ENCODE peak calls at places on chromosomes 5 and 9, in six cellular contexts. K, H, O, F, Y and N are unnamed samples.

GRCh38 chr5:139636207-139636792 is 11.8 kb upstream of the CXXC5 start:
- DNase-seq in K (no peak), H (peak), O (no peak), F (peak), Y (peak), N (no peak)

GRCh38 chr5:25975881-25976280 is 1062.5 kb downstream of the CDH9 start:
- DNase-seq in K (no peak), H (no peak), O (no peak), F (no peak), Y (no peak), N (no peak)

GRCh38 chr9:132994410-132995120 is 16.1 kb downstream of the GFI1B start:
- DNase-seq in K (no peak), H (no peak), O (no peak), F (no peak), Y (peak), N (peak)

GRCh38 chr5:82365026-82365425 is 86.9 kb upstream of the RPS23 start:
- DNase-seq in K (no peak), H (no peak), O (no peak), F (no peak), Y (no peak), N (no peak)

GRCh38 chr9:127783111-127783621 is 2.7 kb upstream of the CDK9 start:
- DNase-seq in K (peak), H (no peak), O (no peak), F (peak), Y (no peak), N (no peak)

GRCh38 chr5:35117960-35118359 is 70.2 kb upstream of the AGXT2 start:
- DNase-seq in K (no peak), H (no peak), O (no peak), F (no peak), Y (no peak), N (no peak)

GRCh38 chr9:71202931-71203330 is 81.5 kb upstream of the TRPM3 start:
- DNase-seq in K (no peak), H (no peak), O (no peak), F (no peak), Y (no peak), N (no peak)

GRCh38 chr9:16899611-16900010 is 29.1 kb upstream of the BNC2 start:
- DNase-seq in K (no peak), H (no peak), O (no peak), F (no peak), Y (no peak), N (no peak)

GRCh38 chr5:73544429-73545402 is 20.7 kb downstream of the ANKRA2 start:
- DNase-seq in K (no peak), H (no peak), O (peak), F (no peak), Y (no peak), N (no peak)

GRCh38 chr5:65961644-65962043 is 35.3 kb downstream of the ERBIN start:
- DNase-seq in K (no peak), H (no peak), O (no peak), F (peak), Y (peak), N (no peak)

GRCh38 chr5:173331956-173332479 is 3.8 kb upstream of the STC2 start:
- DNase-seq in K (peak), H (peak), O (peak), F (peak), Y (peak), N (peak)

GRCh38 chr9:385818-386398 is 171.2 kb downstream of the DOCK8 start:
- DNase-seq in K (peak), H (peak), O (peak), F (no peak), Y (peak), N (peak)

DNA sequence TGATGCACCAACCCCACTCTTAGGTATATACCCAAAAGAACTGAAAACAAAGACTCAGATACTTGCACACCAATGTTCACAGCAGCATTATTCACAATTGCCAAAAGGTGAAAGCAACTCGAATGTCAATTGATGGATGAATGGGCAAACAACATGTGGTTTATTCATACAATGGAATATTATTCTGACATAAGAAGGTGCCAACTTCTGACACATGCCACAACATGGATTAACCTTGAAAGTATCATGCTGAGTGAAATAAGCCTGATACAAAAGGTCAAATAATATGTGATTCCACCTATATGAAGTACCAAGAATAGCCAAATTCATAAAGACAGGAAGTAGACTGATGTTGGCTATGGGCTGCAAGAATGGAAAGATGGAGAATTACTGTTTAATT is 35.0 kb downstream of the CTNND2 start:
- DNase-seq in K (no peak), H (no peak), O (no peak), F (no peak), Y (no peak), N (no peak)
- TF ChIP-seq CREB1 in K (no peak), H (no peak), O (no peak), F (no peak), Y (no peak), N (no peak)

DNA sequence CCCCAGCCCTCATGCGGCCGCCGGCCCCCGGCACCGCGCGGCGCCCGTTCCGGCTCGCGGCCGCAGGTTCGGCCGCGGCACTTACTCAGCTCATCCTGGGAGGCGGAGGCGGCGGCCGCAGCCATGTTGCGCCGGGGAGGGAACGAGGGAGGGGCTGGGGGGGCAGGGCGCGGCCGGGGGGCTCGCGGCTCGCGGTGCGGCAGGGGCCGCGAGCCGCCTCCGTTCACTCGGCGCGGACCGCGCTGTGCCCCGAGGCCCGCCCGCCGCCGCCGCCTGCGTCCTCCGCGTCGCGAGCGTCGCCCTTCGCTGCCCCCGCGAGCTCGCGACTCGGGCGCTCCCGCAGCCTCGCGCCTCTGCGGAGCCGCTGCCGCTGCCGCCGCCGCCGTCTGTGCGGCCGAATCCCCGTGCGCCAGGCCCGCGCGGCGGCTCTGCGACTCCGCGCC is 743 bp downstream of the ECPAS start:
- DNase-seq in K (no peak), H (no peak), O (peak), F (no peak), Y (peak), N (no peak)
- TF ChIP-seq CREB1 in K (no peak), H (no peak), O (no peak), F (no peak), Y (no peak), N (no peak)

GRCh38 chr5:94526708-94527107 is 91.7 kb downstream of the KIAA0825 start:
- DNase-seq in K (no peak), H (no peak), O (no peak), F (no peak), Y (no peak), N (no peak)

GRCh38 chr5:94523018-94523417 is 95.4 kb downstream of the KIAA0825 start:
- DNase-seq in K (no peak), H (no peak), O (no peak), F (no peak), Y (no peak), N (no peak)

GRCh38 chr5:94522099-94522498 is 96.3 kb downstream of the KIAA0825 start:
- DNase-seq in K (no peak), H (no peak), O (no peak), F (no peak), Y (no peak), N (no peak)

DNA sequence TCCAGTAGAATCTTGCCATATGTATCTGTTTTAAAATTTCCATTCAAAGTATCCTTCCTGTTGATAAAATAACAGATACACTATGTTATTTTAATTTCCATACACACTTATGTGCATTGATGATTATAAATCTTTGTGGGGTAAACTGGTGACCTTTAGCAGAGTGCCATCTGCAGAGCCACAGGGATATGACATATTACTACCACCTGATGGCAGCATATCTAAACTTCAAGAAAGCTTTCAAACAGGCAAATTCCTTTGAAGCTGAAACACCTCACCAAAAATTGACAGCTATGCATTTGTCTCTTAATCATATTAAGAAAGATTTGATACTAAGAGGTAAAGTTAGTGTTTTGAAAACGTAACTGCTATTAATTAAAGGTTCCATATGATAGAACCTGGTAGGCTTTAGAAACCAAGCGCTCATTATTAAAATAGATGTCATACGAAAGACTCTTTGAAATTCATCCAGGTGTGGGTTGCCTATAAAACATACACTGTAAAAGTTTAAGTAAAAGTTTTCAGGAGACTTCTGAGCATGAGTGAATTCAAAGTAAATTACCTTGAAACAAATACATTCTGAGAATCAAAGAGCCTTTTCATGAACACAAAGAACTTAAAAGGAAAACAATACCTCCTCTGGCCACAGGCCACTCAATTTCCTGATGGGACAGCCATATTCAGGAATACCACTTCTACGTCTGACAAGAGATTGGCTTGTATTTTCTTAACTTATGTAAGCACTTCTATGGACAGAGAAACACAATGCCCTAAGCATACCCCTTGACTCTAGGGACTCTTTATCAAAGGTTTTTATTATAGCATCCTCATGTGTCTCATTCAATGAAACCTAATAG is 93.3 kb downstream of the KIAA0825 start:
- DNase-seq in K (no peak), H (no peak), O (peak), F (peak), Y (peak), N (peak)
- TF ChIP-seq CREB1 in K (no peak), H (no peak), O (no peak), F (no peak), Y (no peak), N (no peak)

GRCh38 chr5:118249386-118249785 is 739.0 kb downstream of the DTWD2 start:
- DNase-seq in K (no peak), H (no peak), O (no peak), F (no peak), Y (no peak), N (no peak)

GRCh38 chr5:118247468-118247867 is 740.9 kb downstream of the DTWD2 start:
- DNase-seq in K (no peak), H (no peak), O (no peak), F (no peak), Y (no peak), N (no peak)

GRCh38 chr5:118243068-118243467 is 745.3 kb downstream of the DTWD2 start:
- DNase-seq in K (no peak), H (no peak), O (no peak), F (no peak), Y (no peak), N (no peak)

GRCh38 chr5:118243613-118244012 is 744.7 kb downstream of the DTWD2 start:
- DNase-seq in K (no peak), H (no peak), O (no peak), F (no peak), Y (no peak), N (no peak)
- TF ChIP-seq CREB1 in K (no peak), H (no peak), O (peak), F (no peak), Y (no peak), N (no peak)

GRCh38 chr9:99239341-99240055 is 17.4 kb downstream of the SEC61B start:
- DNase-seq in K (no peak), H (no peak), O (no peak), F (no peak), Y (no peak), N (no peak)
- TF ChIP-seq CREB1 in K (no peak), H (no peak), O (no peak), F (no peak), Y (no peak), N (no peak)

GRCh38 chr9:112044183-112044582 is 130.9 kb downstream of the SUSD1 start:
- DNase-seq in K (no peak), H (no peak), O (no peak), F (no peak), Y (no peak), N (no peak)
- TF ChIP-seq CREB1 in K (no peak), H (no peak), O (no peak), F (no peak), Y (no peak), N (no peak)

DNA sequence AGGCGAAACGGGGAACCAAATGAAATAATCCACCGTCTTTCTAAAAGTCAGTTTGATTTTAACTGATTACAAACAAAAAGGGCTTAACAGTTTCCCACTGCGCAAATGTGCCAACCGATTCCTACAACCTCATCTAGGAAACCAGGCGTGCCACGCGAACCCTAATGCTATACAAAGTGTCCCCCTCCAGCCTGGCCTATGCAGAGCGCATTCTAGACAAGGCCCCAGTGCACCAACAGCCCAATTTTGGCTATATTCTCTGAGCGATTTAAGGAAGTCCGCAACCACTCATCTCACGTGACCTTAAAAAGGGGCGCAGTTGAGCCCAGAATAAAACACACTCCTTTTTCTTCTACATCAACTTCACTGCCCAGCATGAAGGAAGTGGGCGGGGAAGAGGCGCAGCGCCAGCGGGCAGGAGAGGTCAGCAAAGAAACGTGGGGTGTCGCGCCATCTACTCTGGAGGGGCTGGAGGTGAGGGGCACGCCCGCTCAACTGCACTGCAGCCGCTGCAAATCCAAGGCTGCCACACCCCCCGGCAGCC is 779 bp downstream of the FAM13B start:
- DNase-seq in K (peak), H (no peak), O (no peak), F (peak), Y (peak), N (peak)
- TF ChIP-seq CREB1 in K (no peak), H (no peak), O (no peak), F (no peak), Y (no peak), N (no peak)